ENCODE peak calls at places on chromosomes 1 and 21, in seven cellular contexts. Y, O, C, S, Q, Z and B are unnamed samples.

GRCh38 chr1:227887697-227888403 is 59.9 kb downstream of the WNT9A start:
- DNase-seq in Q (no peak), S (no peak), C (peak), Y (peak), O (peak), Z (no peak), B (peak)

GRCh38 chr21:29235714-29236197 is 63.0 kb upstream of the BACH1 start:
- DNase-seq in O (no peak), C (no peak), Z (no peak), Y (no peak), S (no peak), Q (peak), B (no peak)

GRCh38 chr1:18041685-18042355 is 65.8 kb upstream of the IGSF21 start:
- DNase-seq in Z (no peak), C (peak), S (no peak), O (peak), Y (no peak), Q (no peak), B (no peak)

GRCh38 chr1:198794498-198794897 is 155.7 kb downstream of the PTPRC start:
- DNase-seq in Z (no peak), S (no peak), C (no peak), O (no peak), Y (no peak), Q (no peak), B (no peak)

GRCh38 chr1:198677027-198677426 is 38.2 kb downstream of the PTPRC start:
- DNase-seq in Y (no peak), C (no peak), Q (no peak), O (no peak), S (no peak), Z (no peak), B (no peak)

GRCh38 chr1:231192620-231193163 is 30.8 kb downstream of the TRIM67 start:
- DNase-seq in C (peak), Y (no peak), S (no peak), O (no peak), Z (no peak), Q (no peak), B (no peak)

GRCh38 chr1:90434460-90434859 is 282.6 kb downstream of the BARHL2 start:
- DNase-seq in Q (no peak), S (no peak), Y (no peak), Z (no peak), C (no peak), O (no peak), B (no peak)

GRCh38 chr1:76153856-76154212 is 79.3 kb downstream of the ST6GALNAC3 start:
- DNase-seq in Q (no peak), Z (no peak), O (no peak), Y (no peak), C (no peak), S (no peak), B (no peak)

GRCh38 chr1:212477014-212477679 is 44.4 kb downstream of the NENF start:
- DNase-seq in S (peak), Y (peak), Z (peak), O (peak), C (peak), Q (peak), B (peak)

GRCh38 chr21:15015622-15016471 is 49.0 kb downstream of the NRIP1 start:
- DNase-seq in Q (no peak), Y (no peak), C (no peak), S (no peak), Z (no peak), O (no peak), B (no peak)

GRCh38 chr1:232344791-232345399 is 285.0 kb downstream of the SIPA1L2 start:
- DNase-seq in Q (no peak), O (no peak), C (no peak), Z (no peak), S (no peak), Y (no peak), B (no peak)

GRCh38 chr1:151993084-151993733 is 450 bp downstream of the S100A10 start:
- DNase-seq in C (no peak), O (peak), Y (peak), Z (no peak), S (peak), Q (no peak), B (peak)

GRCh38 chr1:173507205-173507846 is 30.2 kb downstream of the PRDX6 start:
- DNase-seq in O (no peak), S (no peak), Q (no peak), Z (no peak), Y (no peak), C (no peak), B (no peak)

GRCh38 chr1:189929501-189930099 is 548.1 kb downstream of the BRINP3 start:
- DNase-seq in Q (no peak), Y (no peak), Z (no peak), O (no peak), C (no peak), S (no peak), B (no peak)

GRCh38 chr21:37748351-37748750 is 167.9 kb downstream of the KCNJ6 start:
- DNase-seq in O (no peak), Y (no peak), Z (no peak), C (no peak), Q (no peak), S (no peak), B (no peak)

GRCh38 chr1:84936116-84936810 is 43.3 kb upstream of the LPAR3 start:
- DNase-seq in O (peak), S (peak), C (peak), Z (peak), Q (no peak), Y (no peak), B (peak)

GRCh38 chr1:234239515-234239914 is 133.7 kb upstream of the COA6 start:
- DNase-seq in C (no peak), S (no peak), Q (no peak), O (no peak), Y (no peak), Z (no peak), B (no peak)

GRCh38 chr1:145690587-145691558 is 16.3 kb downstream of the PDZK1 start:
- DNase-seq in S (no peak), Q (peak), C (no peak), O (no peak), Y (peak), Z (peak), B (peak)

GRCh38 chr1:44929556-44929955 is 56.8 kb downstream of the EIF2B3 start:
- DNase-seq in S (no peak), Q (no peak), Y (no peak), Z (no peak), O (no peak), C (no peak), B (no peak)

GRCh38 chr21:33078907-33079582 is 9.1 kb downstream of the OLIG1 start:
- DNase-seq in O (no peak), C (no peak), Y (peak), S (peak), Q (peak), Z (peak), B (peak)

GRCh38 chr1:160641323-160642280 is 5.2 kb downstream of the SLAMF1 start:
- DNase-seq in C (no peak), Z (no peak), S (no peak), O (no peak), Q (no peak), Y (no peak), B (no peak)

GRCh38 chr1:99766378-99766800 is at the start of gene FRRS1:
- DNase-seq in S (peak), Y (peak), C (peak), O (no peak), Q (peak), Z (peak), B (peak)

GRCh38 chr1:227273557-227273956 is 44.7 kb downstream of the CDC42BPA start:
- DNase-seq in S (no peak), C (no peak), Y (no peak), O (no peak), Q (no peak), Z (peak), B (no peak)

GRCh38 chr1:15799928-15800835 is 7.3 kb downstream of the UQCRHL start:
- DNase-seq in Y (no peak), Q (no peak), C (peak), Z (peak), S (peak), O (peak), B (no peak)

GRCh38 chr21:21624674-21625073 is 626.5 kb downstream of the NCAM2 start:
- DNase-seq in O (no peak), Z (no peak), C (no peak), Q (no peak), Y (no peak), S (no peak), B (no peak)

GRCh38 chr1:164092603-164093353 is 466.2 kb upstream of the PBX1 start:
- DNase-seq in S (no peak), C (no peak), Z (no peak), Y (no peak), Q (no peak), O (peak), B (no peak)

GRCh38 chr1:42962641-42963377 is 4.1 kb upstream of the SLC2A1 start:
- DNase-seq in Y (no peak), Z (peak), S (peak), Q (no peak), C (no peak), O (peak), B (no peak)

GRCh38 chr1:113779542-113779941 is 20.3 kb upstream of the PHTF1 start:
- DNase-seq in Q (no peak), C (no peak), S (no peak), Z (no peak), Y (no peak), O (no peak), B (no peak)

GRCh38 chr21:43321111-43321510 is 105.8 kb downstream of the SIK1 start:
- DNase-seq in S (no peak), C (no peak), Q (no peak), Z (no peak), Y (no peak), O (no peak), B (no peak)

GRCh38 chr1:24491577-24492360 is 10.9 kb upstream of the RCAN3 start:
- DNase-seq in Y (no peak), Z (no peak), C (peak), O (no peak), Q (no peak), S (no peak), B (no peak)

GRCh38 chr1:8082945-8083344 is 56.8 kb upstream of the ERRFI1 start:
- DNase-seq in Q (no peak), S (no peak), Z (peak), Y (no peak), C (no peak), O (no peak), B (no peak)

GRCh38 chr1:54290443-54291184 is 90.6 kb downstream of the MRPL37 start:
- DNase-seq in O (no peak), Y (no peak), S (no peak), Z (peak), C (no peak), Q (no peak), B (no peak)

GRCh38 chr1:230977781-230978490 is 725 bp downstream of the TTC13 start:
- DNase-seq in S (peak), Q (no peak), O (peak), Z (peak), Y (no peak), C (no peak), B (peak)

GRCh38 chr1:186236921-186237320 is 138.1 kb downstream of the TPR start:
- DNase-seq in S (no peak), Y (no peak), C (no peak), Z (no peak), Q (no peak), O (no peak), B (no peak)

GRCh38 chr1:6037338-6037762 is 8.3 kb upstream of the KCNAB2 start:
- DNase-seq in C (peak), Z (no peak), S (no peak), Y (no peak), O (no peak), Q (no peak), B (peak)

GRCh38 chr1:3345792-3346191 is 108.7 kb upstream of the ARHGEF16 start:
- DNase-seq in C (no peak), O (no peak), Y (no peak), S (no peak), Q (no peak), Z (no peak), B (no peak)

GRCh38 chr1:177945943-177946650 is 23.8 kb downstream of the SEC16B start:
- DNase-seq in S (peak), C (peak), O (peak), Q (no peak), Y (peak), Z (peak), B (peak)

GRCh38 chr1:46183926-46184557 is 7.8 kb upstream of the P3R3URF start:
- DNase-seq in S (no peak), C (no peak), Q (no peak), O (no peak), Z (no peak), Y (no peak), B (no peak)

GRCh38 chr1:32272557-32273388 is 19.1 kb upstream of the HDAC1 start:
- DNase-seq in Z (no peak), C (no peak), Q (no peak), S (peak), Y (no peak), O (no peak), B (no peak)

GRCh38 chr1:32269744-32270143 is 18.7 kb downstream of the LCK start:
- DNase-seq in C (no peak), Y (no peak), O (no peak), S (no peak), Z (no peak), Q (no peak), B (no peak)

GRCh38 chr1:32265846-32266245 is 14.8 kb downstream of the LCK start:
- DNase-seq in C (no peak), Z (no peak), O (no peak), S (no peak), Y (no peak), Q (no peak), B (no peak)

GRCh38 chr1:32263744-32264143 is 12.7 kb downstream of the LCK start:
- DNase-seq in Q (no peak), S (no peak), Z (no peak), C (no peak), O (no peak), Y (no peak), B (no peak)

DNA sequence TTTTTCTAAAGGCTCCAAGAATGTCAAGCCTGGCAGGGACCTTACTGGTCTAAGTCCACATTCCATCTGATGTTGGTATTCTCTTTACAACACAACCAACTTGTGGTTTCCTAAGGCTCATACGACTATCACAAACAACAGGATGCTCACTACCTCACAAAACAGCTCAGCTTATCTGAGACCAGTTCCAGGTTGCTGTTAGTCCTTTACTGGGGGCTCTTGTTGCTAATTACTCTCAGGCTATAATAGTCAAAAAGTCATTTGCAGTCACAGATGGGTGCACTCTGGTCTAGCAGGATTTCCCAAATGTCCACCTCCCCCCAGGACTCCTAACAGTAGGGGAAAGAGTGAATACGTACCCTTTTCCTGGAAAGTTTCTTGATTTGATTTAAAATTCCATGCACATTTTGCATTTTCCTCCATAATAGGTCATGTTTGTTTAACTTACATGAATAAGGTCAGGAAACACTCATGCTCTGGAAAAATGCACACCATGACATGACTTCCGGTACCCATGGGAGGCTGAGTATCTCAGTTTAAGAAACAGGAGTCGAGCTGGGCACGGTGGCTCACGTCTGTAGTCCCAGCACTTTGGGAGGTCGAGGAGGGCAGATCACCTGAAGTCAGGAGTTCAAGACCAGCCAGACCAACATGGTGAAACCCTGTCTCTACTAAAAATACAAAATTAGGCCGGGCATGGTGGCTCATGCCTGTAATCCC is 16.0 kb downstream of the LCK start:
- DNase-seq in S (no peak), Y (no peak), O (no peak), C (no peak), Q (no peak), Z (peak), B (no peak)
- TF ChIP-seq TAF1 in S (no peak), Y (no peak), O (no peak), C (no peak), Q (no peak), Z (no peak), B (no peak)

DNA sequence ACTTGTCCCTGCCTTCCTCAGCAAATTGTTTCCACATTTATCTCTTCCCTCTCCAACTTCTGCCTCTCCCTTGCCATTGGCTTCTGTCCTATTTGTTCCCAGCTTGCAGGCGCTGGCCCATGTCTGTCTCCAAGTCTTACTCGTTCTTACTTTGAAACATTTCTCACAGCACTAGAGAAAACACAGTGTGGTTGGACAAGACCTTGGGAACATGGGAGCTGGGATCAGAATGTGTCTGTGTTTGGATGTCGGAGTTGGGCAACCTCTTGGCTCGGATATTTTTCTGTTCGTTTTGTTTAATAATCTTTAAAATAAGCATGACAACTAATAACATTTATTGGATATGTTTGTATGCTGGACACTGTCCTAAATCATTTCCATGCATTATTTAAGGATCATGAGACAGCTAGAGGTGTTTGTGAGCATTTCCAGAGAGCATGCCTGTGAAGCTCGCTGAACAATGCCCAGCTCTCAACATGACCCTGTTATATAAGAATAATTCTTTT is 5.9 kb upstream of the BRWD1 start:
- DNase-seq in S (no peak), O (no peak), Z (no peak), C (no peak), Q (no peak), Y (no peak), B (no peak)
- TF ChIP-seq TAF1 in S (no peak), O (no peak), Z (no peak), C (no peak), Q (no peak), Y (no peak), B (no peak)

GRCh38 chr1:47224676-47225399 is 7.2 kb downstream of the TAL1 start:
- DNase-seq in S (peak), C (peak), Z (no peak), O (peak), Y (no peak), Q (no peak), B (no peak)
- TF ChIP-seq TAF1 in S (no peak), C (no peak), Z (no peak), O (no peak), Y (no peak), Q (no peak), B (no peak)

GRCh38 chr1:23286401-23286800 is 57.7 kb downstream of the HNRNPR start:
- DNase-seq in S (no peak), O (no peak), Q (no peak), Y (no peak), Z (no peak), C (no peak), B (no peak)

GRCh38 chr1:23282967-23283366 is 61.1 kb downstream of the HNRNPR start:
- DNase-seq in S (no peak), C (no peak), Y (no peak), O (no peak), Q (no peak), Z (no peak), B (no peak)

GRCh38 chr1:23278717-23279116 is 61.4 kb upstream of the HTR1D start:
- DNase-seq in S (no peak), C (no peak), Y (no peak), Q (no peak), Z (no peak), O (no peak), B (no peak)

GRCh38 chr1:23283660-23284602 is 60.2 kb downstream of the HNRNPR start:
- DNase-seq in S (no peak), O (no peak), Z (no peak), C (no peak), Y (no peak), Q (no peak), B (no peak)
- TF ChIP-seq TAF1 in S (no peak), O (no peak), Z (no peak), C (no peak), Y (no peak), Q (no peak), B (no peak)

GRCh38 chr1:184463680-184464079 is 76.9 kb downstream of the C1orf21 start:
- DNase-seq in Q (no peak), Z (no peak), C (no peak), Y (no peak), O (no peak), S (no peak), B (no peak)

GRCh38 chr1:184464757-184465156 is 77.9 kb downstream of the C1orf21 start:
- DNase-seq in C (no peak), Y (no peak), Z (no peak), S (no peak), Q (no peak), O (no peak), B (no peak)

GRCh38 chr1:184462990-184463389 is 76.2 kb downstream of the C1orf21 start:
- DNase-seq in C (no peak), S (no peak), O (no peak), Z (no peak), Q (no peak), Y (no peak), B (no peak)

GRCh38 chr1:184462170-184462569 is 75.3 kb downstream of the C1orf21 start:
- DNase-seq in O (no peak), Q (no peak), Z (no peak), Y (no peak), C (peak), S (no peak), B (no peak)

DNA sequence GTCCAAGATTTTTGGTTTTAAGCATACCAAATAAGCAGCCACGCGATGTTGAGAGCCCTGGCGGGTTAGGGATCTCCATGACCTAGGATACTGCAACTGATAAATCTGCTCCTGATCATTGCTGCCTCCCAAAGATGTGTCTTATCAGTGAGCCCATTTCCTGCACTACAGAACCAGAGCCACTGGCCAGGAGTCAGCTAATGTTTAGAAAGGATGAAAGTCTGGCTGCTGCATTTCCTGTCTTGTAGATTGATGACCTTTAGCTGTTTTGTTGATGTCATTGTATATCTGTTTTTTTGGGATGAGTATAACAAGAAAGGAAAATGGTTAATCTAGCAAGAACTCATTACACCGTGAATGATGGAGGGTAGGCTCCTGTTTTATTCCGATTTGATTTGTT is 74.5 kb downstream of the C1orf21 start:
- DNase-seq in Y (no peak), O (no peak), S (no peak), Z (no peak), C (peak), Q (no peak), B (no peak)
- TF ChIP-seq TAF1 in Y (no peak), O (no peak), S (no peak), Z (no peak), C (no peak), Q (no peak), B (no peak)